ENCODE peak calls at places on chromosomes 4 and X, in four cellular contexts. Q is GM12878, M is H1, B is K562. K is an unnamed sample.

GRCh38 chr4:173478884-173479283 is 51.1 kb downstream of the HAND2 start:
- DNase-seq in Q (no peak), M (no peak), B (no peak), K (no peak)

GRCh38 chr4:53508446-53508845 is 82.8 kb downstream of the LNX1 start:
- DNase-seq in Q (no peak), M (no peak), B (no peak), K (peak)

GRCh38 chrX:334331-334891 is 15.8 kb upstream of the GTPBP6 start:
- DNase-seq in Q (no peak), M (no peak), B (no peak), K (no peak)

GRCh38 chrX:119228506-119229290 is 7.4 kb upstream of the PGRMC1 start:
- DNase-seq in Q (no peak), M (no peak), B (no peak), K (no peak)

GRCh38 chrX:78133561-78133960 is 5.9 kb downstream of the TAF9B start:
- DNase-seq in Q (no peak), M (no peak), B (no peak), K (no peak)

GRCh38 chr4:8419222-8420041 is 21.1 kb downstream of the ACOX3 start:
- DNase-seq in Q (peak), M (no peak), B (no peak), K (no peak)

GRCh38 chr4:46444318-46444717 is 54.4 kb upstream of the GABRA2 start:
- DNase-seq in Q (no peak), M (no peak), B (no peak), K (no peak)

GRCh38 chr4:123364906-123365305 is 31.7 kb upstream of the SPRY1 start:
- DNase-seq in Q (no peak), M (no peak), B (no peak), K (no peak)

GRCh38 chrX:37958493-37959211 is 47.7 kb upstream of the SYTL5 start:
- DNase-seq in Q (no peak), M (no peak), B (no peak), K (peak)

GRCh38 chr4:80071643-80072606 is 1.1 kb downstream of the ANTXR2 start:
- DNase-seq in Q (peak), M (peak), B (peak), K (peak)

GRCh38 chrX:45709381-45709780 is 508.7 kb upstream of the DIPK2B start:
- DNase-seq in Q (no peak), M (no peak), B (no peak), K (no peak)

GRCh38 chr4:116926631-116927295 is 158.6 kb downstream of the TRAM1L1 start:
- DNase-seq in Q (no peak), M (peak), B (no peak), K (no peak)

GRCh38 chr4:185379326-185380295 is 16.1 kb downstream of the LRP2BP start:
- DNase-seq in Q (no peak), M (no peak), B (no peak), K (no peak)

GRCh38 chr4:3047464-3048286 is 26.7 kb downstream of the HTT-AS start:
- DNase-seq in Q (peak), M (peak), B (peak), K (peak)

GRCh38 chr4:183105092-183105491 is 6.0 kb downstream of the WWC2 start:
- DNase-seq in Q (no peak), M (no peak), B (no peak), K (no peak)

GRCh38 chr4:99447079-99447478 is 11.9 kb upstream of the ADH7 start:
- DNase-seq in Q (peak), M (no peak), B (no peak), K (no peak)

GRCh38 chrX:129876734-129877395 is 29.1 kb upstream of the UTP14A start:
- DNase-seq in Q (no peak), M (no peak), B (no peak), K (peak)

GRCh38 chrX:34578237-34578636 is 78.8 kb downstream of the TMEM47 start:
- DNase-seq in Q (no peak), M (no peak), B (no peak), K (no peak)

GRCh38 chr4:88008133-88008621 is 742 bp downstream of the PKD2 start:
- DNase-seq in Q (no peak), M (peak), B (peak), K (peak)

GRCh38 chr4:56953680-56954520 is 23.5 kb downstream of the NOA1 start:
- DNase-seq in Q (no peak), M (no peak), B (no peak), K (no peak)

GRCh38 chrX:100447563-100448397 is 37.7 kb upstream of the PCDH19 start:
- DNase-seq in Q (no peak), M (peak), B (peak), K (no peak)

GRCh38 chr4:87042221-87042620 is 107.4 kb downstream of the AFF1 start:
- DNase-seq in Q (no peak), M (no peak), B (no peak), K (no peak)

GRCh38 chr4:4781936-4782754 is 77.3 kb upstream of the MSX1 start:
- DNase-seq in Q (no peak), M (no peak), B (no peak), K (no peak)

GRCh38 chrX:30663317-30663716 is 10.1 kb downstream of the GK start:
- DNase-seq in Q (no peak), M (no peak), B (no peak), K (no peak)

GRCh38 chr4:15451866-15452765 is 17.6 kb upstream of the CC2D2A start:
- DNase-seq in Q (no peak), M (no peak), B (no peak), K (no peak)

GRCh38 chrX:68989865-68990606 is 161.2 kb downstream of the EFNB1 start:
- DNase-seq in Q (no peak), M (peak), B (peak), K (no peak)

GRCh38 chrX:48761674-48762471 is at the start of gene GLOD5:
- DNase-seq in Q (no peak), M (peak), B (peak), K (peak)

GRCh38 chrX:135112096-135112729 is 8.1 kb downstream of the ETDB start:
- DNase-seq in Q (no peak), M (peak), B (no peak), K (no peak)

GRCh38 chrX:21975827-21976226 is 35.3 kb downstream of the SMS start:
- DNase-seq in Q (no peak), M (no peak), B (no peak), K (no peak)

GRCh38 chr4:67931256-67931655 is 32.0 kb downstream of the TMPRSS11A start:
- DNase-seq in Q (no peak), M (no peak), B (no peak), K (no peak)

GRCh38 chrX:153669174-153669890 is 4.3 kb downstream of the PNCK start:
- DNase-seq in Q (no peak), M (peak), B (peak), K (no peak)

GRCh38 chr4:41665808-41666207 is 82.7 kb downstream of the PHOX2B start:
- DNase-seq in Q (no peak), M (no peak), B (no peak), K (no peak)

DNA sequence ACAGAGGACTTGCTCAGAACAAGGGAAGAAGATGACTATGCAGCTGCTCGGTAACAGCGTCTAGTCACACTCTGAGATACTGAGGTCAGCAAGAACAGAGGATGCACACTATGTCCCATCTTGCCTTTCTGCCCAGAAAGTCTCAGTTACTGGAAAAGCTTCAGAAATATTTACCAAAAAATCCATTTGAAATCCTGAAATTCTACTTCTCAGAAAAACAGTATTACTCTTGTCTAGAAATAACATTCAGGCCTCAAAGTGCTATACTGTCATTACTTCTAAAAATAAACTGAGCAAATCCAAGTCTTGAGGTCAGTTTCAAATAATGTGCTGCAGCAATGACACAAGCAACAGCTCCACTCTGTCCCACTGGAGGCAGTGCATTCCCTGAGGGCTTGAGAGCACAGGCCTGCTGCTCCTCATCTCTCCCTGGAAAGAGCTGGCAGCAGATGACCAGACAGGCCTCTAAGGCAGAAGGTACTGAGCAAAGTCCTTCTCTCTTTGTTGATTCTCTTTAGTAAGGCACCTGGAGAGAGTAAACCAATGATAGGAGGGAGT is 76.9 kb downstream of the CAMK2D start:
- DNase-seq in Q (no peak), M (no peak), B (no peak), K (peak)
- TF ChIP-seq JUND in Q (no peak), M (no peak), B (no peak), K (no peak)

GRCh38 chr4:9765091-9765490 is 16.3 kb upstream of the DRD5 start:
- DNase-seq in Q (no peak), M (peak), B (no peak), K (peak)
- TF ChIP-seq CREB1 in Q (no peak), M (no peak), B (no peak), K (no peak)

DNA sequence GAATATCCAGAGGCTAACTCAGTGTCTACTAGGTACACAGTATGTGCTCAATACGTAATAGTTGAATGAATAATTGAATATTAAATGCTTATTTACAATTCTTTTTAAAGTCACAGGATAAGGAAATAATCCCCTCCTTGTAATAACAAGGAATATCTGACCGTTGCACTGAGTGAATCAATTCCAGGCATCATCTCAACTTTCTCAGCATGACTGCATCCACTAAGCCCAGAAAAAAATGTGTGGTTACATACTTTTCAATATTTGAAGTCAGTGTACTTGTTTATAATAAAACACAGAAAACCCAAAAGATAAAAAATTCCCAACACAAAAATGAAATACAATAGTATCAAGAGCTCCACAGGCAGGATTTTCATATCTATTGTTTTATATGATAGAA is 105.4 kb downstream of the TMEM144 start:
- DNase-seq in Q (no peak), M (no peak), B (no peak), K (no peak)
- TF ChIP-seq JUND in Q (no peak), M (no peak), B (no peak), K (no peak)

DNA sequence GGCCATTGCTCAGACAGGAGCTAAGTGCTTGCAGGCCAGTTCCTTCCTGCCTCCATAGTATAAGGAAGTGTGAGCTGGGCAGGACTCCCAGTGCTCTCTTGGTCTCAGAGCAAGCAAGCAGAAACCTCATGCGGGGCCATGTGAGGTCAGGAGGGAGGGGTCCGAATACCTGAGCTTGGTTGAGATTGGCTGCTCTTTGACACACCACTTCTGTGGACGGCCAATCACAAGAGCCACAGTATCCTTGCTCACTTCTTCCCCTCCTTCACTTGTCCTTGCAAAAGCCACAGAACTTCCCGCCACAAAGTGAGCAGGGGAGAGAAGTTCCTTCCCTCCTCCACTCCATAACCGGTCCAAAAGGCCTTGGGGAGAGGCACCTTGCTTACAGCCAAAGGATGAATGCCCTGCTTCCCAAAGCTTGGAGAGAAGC is 56.7 kb downstream of the PRPS1 start:
- DNase-seq in Q (no peak), M (no peak), B (peak), K (no peak)
- TF ChIP-seq CREB1 in Q (no peak), M (no peak), B (no peak), K (no peak)

GRCh38 chrX:150759568-150760416 is 66.6 kb downstream of the MTMR1 start:
- DNase-seq in Q (no peak), M (no peak), B (no peak), K (no peak)
- TF ChIP-seq JUND in Q (no peak), M (no peak), B (no peak), K (no peak)

GRCh38 chr4:13432453-13432852 is 51.7 kb downstream of the RAB28 start:
- DNase-seq in Q (no peak), M (no peak), B (no peak), K (no peak)

GRCh38 chr4:13430834-13431568 is 53.1 kb downstream of the RAB28 start:
- DNase-seq in Q (no peak), M (no peak), B (no peak), K (no peak)

GRCh38 chr4:13427599-13428325 is 56.4 kb downstream of the RAB28 start:
- DNase-seq in Q (no peak), M (no peak), B (no peak), K (no peak)
- TF ChIP-seq CREB1 in Q (no peak), M (no peak), B (no peak), K (no peak)

DNA sequence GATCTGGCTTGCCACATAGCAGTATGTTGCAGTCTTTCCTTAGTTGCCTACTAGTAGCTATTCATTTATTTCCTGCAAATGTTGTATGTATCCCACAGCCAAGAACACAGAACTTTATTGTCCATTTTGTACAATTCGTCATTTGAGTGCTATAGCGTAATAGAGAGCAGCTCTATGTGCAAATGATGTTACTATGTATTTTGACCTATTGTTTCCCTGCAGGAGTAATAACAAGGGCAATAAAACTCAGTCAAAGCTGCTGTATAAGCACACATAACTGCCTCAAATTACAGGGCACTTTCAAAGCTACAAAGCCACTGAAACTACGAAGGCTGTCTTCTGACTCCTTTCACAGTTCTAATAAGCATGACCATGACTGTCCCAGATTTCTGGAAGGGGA is 48.1 kb downstream of the NRK start:
- DNase-seq in Q (no peak), M (no peak), B (no peak), K (no peak)
- TF ChIP-seq JUND in Q (no peak), M (no peak), B (no peak), K (no peak)